ENCODE peak calls at places on chromosomes 6 and 20, in five cellular contexts. Y, T, K, W and V are unnamed samples.

GRCh38 chr20:38168791-38169589 is 3.9 kb upstream of the TGM2 start:
- DNase-seq in Y (no peak), K (peak; percentile 90), W (no peak), T (no peak), V (no peak)

GRCh38 chr6:29005183-29005885 is at the start of gene ZNF311:
- DNase-seq in Y (no peak), W (no peak), K (no peak), T (peak; percentile 74), V (peak; percentile 47)

GRCh38 chr6:18262812-18263560 is 1.3 kb downstream of the DEK start:
- DNase-seq in W (no peak), T (peak; percentile 55), K (no peak), Y (no peak), V (no peak)

GRCh38 chr6:159762681-159763293 is 942 bp downstream of the ACAT2 start:
- DNase-seq in Y (no peak), W (no peak), T (peak; percentile 17), K (no peak), V (peak; percentile 52)

GRCh38 chr6:71531841-71532240 is 243.2 kb downstream of the OGFRL1 start:
- DNase-seq in T (no peak), K (no peak), Y (no peak), W (no peak), V (no peak)

GRCh38 chr20:24584538-24585356 is 115.3 kb downstream of the SYNDIG1 start:
- DNase-seq in T (no peak), W (no peak), Y (no peak), K (no peak), V (no peak)

GRCh38 chr6:129370268-129370916 is 339.6 kb downstream of the ARHGAP18 start:
- DNase-seq in T (peak; percentile 67), K (no peak), Y (no peak), W (no peak), V (peak; percentile 49)

GRCh38 chr6:12911387-12911960 is 194.9 kb downstream of the PHACTR1 start:
- DNase-seq in Y (no peak), K (no peak), W (no peak), T (peak; percentile 32), V (no peak)

GRCh38 chr6:52728394-52728793 is 34.9 kb downstream of the GSTA2 start:
- DNase-seq in Y (no peak), T (no peak), K (no peak), W (no peak), V (no peak)

GRCh38 chr20:4244700-4245485 is 229.5 kb upstream of the RNF24 start:
- DNase-seq in W (no peak), T (no peak), Y (no peak), K (no peak), V (peak; percentile 59)

GRCh38 chr6:161417712-161418457 is 144.0 kb upstream of the AGPAT4 start:
- DNase-seq in Y (no peak), T (peak; percentile 78), W (no peak), K (no peak), V (no peak)

GRCh38 chr6:22062807-22063408 is 233.9 kb downstream of the PRL start:
- DNase-seq in K (peak; percentile 74), T (no peak), Y (no peak), W (no peak), V (no peak)

GRCh38 chr6:125375841-125376240 is 74.1 kb upstream of the HDDC2 start:
- DNase-seq in W (no peak), Y (no peak), T (no peak), K (no peak), V (no peak)

GRCh38 chr6:131225959-131226358 is 90.7 kb downstream of the AKAP7 start:
- DNase-seq in Y (no peak), W (no peak), T (no peak), K (no peak), V (no peak)

GRCh38 chr6:38163186-38164130 is 343.9 kb downstream of the ZFAND3 start:
- DNase-seq in T (no peak), Y (no peak), W (no peak), K (no peak), V (no peak)

GRCh38 chr6:25010917-25011625 is 75.3 kb upstream of the RIPOR2 start:
- DNase-seq in W (no peak), T (no peak), K (no peak), Y (no peak), V (no peak)

GRCh38 chr20:44020406-44021148 is 105.9 kb downstream of the TOX2 start:
- DNase-seq in Y (no peak), K (no peak), T (peak; percentile 56), W (no peak), V (no peak)

GRCh38 chr6:148414836-148415235 is 72.2 kb downstream of the SASH1 start:
- DNase-seq in W (no peak), Y (no peak), T (no peak), K (no peak), V (no peak)

GRCh38 chr20:25540273-25540672 is 45.1 kb downstream of the NINL start:
- DNase-seq in W (no peak), Y (no peak), T (peak; percentile 87), K (no peak), V (peak; percentile 56)

GRCh38 chr20:61217848-61218247 is 34.2 kb upstream of the CDH4 start:
- DNase-seq in K (no peak), T (no peak), Y (no peak), W (no peak), V (no peak)
- H3K27me3 ChIP-seq in K (peaks cover 36% of the 10 kb centered on the region), T (no peaks in the 10 kb centered on the region), Y (no peaks in the 10 kb centered on the region), W (no peaks in the 10 kb centered on the region), V (peaks cover 21% of the 10 kb centered on the region)

DNA sequence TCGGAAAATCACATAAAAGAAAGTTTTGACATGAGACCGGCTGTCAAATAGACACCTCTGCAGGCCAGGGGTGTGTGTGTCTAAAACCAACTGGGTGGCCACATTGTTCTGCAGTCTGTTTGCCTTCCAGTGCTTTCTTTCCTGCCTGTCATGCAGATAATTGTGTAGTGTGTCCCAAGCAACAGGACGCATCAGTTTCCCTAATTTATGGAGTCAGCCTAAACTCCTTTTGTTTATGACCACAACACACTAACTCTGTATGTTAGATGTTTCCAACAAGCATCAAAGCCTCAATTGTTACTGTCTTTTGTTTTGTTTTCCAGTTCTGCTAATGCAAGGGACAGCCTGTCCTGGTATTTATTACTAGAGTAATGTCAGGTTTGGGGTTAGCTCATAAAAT is 205.7 kb downstream of the ATXN1 start:
- DNase-seq in K (no peak), W (no peak), T (no peak), Y (no peak), V (no peak)
- H3K27me3 ChIP-seq in K (no peaks in the 10 kb centered on the region), W (no peaks in the 10 kb centered on the region), T (no peaks in the 10 kb centered on the region), Y (no peaks in the 10 kb centered on the region), V (no peaks in the 10 kb centered on the region)

GRCh38 chr20:16749573-16749972 is 1.4 kb downstream of the OTOR start:
- DNase-seq in K (no peak), T (peak; percentile 49), Y (no peak), W (no peak), V (no peak)
- H3K27me3 ChIP-seq in K (no peaks in the 10 kb centered on the region), T (no peaks in the 10 kb centered on the region), Y (no peaks in the 10 kb centered on the region), W (no peaks in the 10 kb centered on the region), V (peaks cover 3% of the 10 kb centered on the region)

DNA sequence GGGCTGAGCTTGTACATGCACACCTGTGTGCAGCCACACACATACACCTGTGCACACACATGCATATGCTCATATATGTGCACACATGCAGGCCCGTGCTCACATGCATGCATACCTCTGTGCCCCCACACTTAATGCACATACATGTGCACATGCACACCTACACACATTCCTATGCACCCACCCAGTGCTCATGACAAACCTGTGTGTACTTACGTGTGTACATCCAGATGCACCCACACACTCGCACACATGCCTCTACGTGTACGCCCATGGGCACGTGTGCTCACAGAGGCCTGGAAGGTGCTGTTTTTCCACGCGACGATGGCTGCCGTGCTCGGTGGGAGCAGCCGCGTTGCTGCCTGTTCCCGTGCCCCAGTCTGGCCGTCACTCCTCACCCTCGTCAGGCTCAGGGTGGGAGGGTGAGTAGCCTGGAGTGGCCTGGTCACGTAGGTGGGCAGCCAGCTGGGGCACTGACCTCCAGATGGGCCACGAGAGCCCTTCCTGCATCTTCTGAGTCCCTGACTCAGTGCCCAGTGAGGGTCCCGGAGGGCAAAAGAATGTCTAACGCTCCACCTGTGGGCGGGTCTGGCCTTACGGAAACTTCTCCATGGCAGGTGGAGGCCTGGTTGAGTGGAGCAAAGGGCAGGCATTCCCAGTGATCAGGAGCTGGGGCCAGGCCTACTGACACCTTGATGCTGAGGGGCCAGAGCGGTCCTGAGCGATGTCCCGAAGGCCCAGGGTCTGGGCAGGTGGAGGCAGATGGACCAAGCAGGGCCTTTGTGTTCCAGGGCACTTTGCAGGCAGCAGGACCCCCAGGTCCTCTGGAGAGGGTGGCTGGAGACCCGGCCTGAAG is 8.0 kb upstream of the GATA5 start:
- DNase-seq in Y (no peak), W (no peak), K (no peak), T (no peak), V (no peak)
- H3K27me3 ChIP-seq in Y (peaks cover 3% of the 10 kb centered on the region), W (no peaks in the 10 kb centered on the region), K (peaks cover 100% of the 10 kb centered on the region), T (peaks cover 11% of the 10 kb centered on the region), V (no peaks in the 10 kb centered on the region)

DNA sequence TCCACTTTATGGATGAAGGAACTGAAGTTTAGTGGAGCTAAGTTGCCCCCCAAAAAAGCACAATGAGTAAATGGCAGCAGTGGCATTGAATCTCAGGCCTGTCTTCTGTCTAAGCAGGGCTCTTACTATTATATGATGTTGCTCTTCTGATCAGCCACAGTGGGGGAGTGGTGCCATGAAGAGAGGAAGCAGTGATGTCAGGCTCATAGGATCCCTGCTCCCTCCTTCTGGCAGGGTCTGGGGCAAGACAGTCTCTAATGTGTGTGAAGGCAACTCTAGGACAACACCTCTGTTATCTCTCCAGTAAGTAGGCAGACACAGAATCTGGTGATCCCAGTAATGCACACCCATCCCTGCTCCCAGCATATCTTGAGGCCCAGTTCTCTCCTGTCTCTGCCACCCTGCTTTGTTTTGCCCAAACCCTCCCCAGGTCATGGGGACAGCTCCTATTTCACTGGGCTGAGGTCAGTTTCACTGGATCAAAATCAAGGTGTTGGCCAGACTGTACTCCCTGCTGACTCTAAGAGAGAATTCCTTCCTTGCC is 8.8 kb downstream of the C20orf202 start:
- DNase-seq in Y (no peak), W (no peak), K (no peak), T (peak; percentile 67), V (no peak)
- H3K27me3 ChIP-seq in Y (no peaks in the 10 kb centered on the region), W (no peaks in the 10 kb centered on the region), K (peaks cover 29% of the 10 kb centered on the region), T (no peaks in the 10 kb centered on the region), V (peaks cover 3% of the 10 kb centered on the region)

GRCh38 chr6:34151321-34152041 is 5.6 kb upstream of the GRM4 start:
- DNase-seq in W (no peak), Y (no peak), K (peak; percentile 56), T (peak; percentile 71), V (no peak)
- H3K27me3 ChIP-seq in W (peaks cover 8% of the 10 kb centered on the region), Y (no peaks in the 10 kb centered on the region), K (peaks cover 93% of the 10 kb centered on the region), T (no peaks in the 10 kb centered on the region), V (peaks cover 37% of the 10 kb centered on the region)